ENCODE peak calls at places on chromosomes 1 and 21, in six cellular contexts. I is GM13977, A is LNCaP clone FGC, Y is GM13976, X is type B pancreatic cell, M is cardiac fibroblast. V is an unnamed sample.

GRCh38 chr1:24578846-24579245 is 23.0 kb downstream of the NCMAP start:
- DNase-seq in A (no peak), I (no peak), X (no peak), Y (no peak), M (no peak), V (no peak)

GRCh38 chr1:30892671-30893073 is 15.9 kb downstream of the SDC3 start:
- DNase-seq in X (no peak), Y (no peak), A (no peak), I (no peak), M (no peak), V (no peak)

GRCh38 chr1:18385239-18385790 is 95.4 kb upstream of the KLHDC7A start:
- DNase-seq in A (no peak), M (no peak), X (no peak), I (no peak), Y (no peak), V (no peak)

GRCh38 chr1:161185732-161186311 is 8.5 kb upstream of the B4GALT3 start:
- DNase-seq in M (peak), A (no peak), X (no peak), I (no peak), Y (no peak), V (peak)

GRCh38 chr1:83583351-83584014 is 415.4 kb downstream of the TTLL7 start:
- DNase-seq in I (no peak), Y (no peak), X (no peak), A (no peak), M (no peak), V (no peak)

GRCh38 chr1:236009193-236009592 is 55.7 kb downstream of the NID1 start:
- DNase-seq in A (no peak), M (peak), Y (no peak), I (no peak), X (no peak), V (no peak)

GRCh38 chr1:7460807-7461206 is 310.3 kb upstream of the VAMP3 start:
- DNase-seq in I (no peak), X (no peak), Y (no peak), M (no peak), A (no peak), V (no peak)

GRCh38 chr1:88763649-88764406 is 79.8 kb downstream of the PKN2 start:
- DNase-seq in X (no peak), M (peak), A (no peak), Y (no peak), I (no peak), V (no peak)

GRCh38 chr21:33801424-33802405 is 113.9 kb downstream of the ATP5PO start:
- DNase-seq in M (peak), Y (no peak), I (no peak), A (peak), X (no peak), V (no peak)

GRCh38 chr1:45101947-45102346 is 89.9 kb downstream of the UROD start:
- DNase-seq in A (no peak), M (no peak), X (no peak), I (no peak), Y (no peak), V (no peak)

GRCh38 chr1:2199042-2199810 is 4.7 kb upstream of the FAAP20 start:
- DNase-seq in X (no peak), A (peak), I (peak), Y (peak), M (peak), V (peak)

GRCh38 chr21:45406801-45407628 is 2.0 kb downstream of the COL18A1 start:
- DNase-seq in I (no peak), M (peak), A (no peak), Y (no peak), X (no peak), V (no peak)

GRCh38 chr1:192633533-192634258 is 2.3 kb upstream of the RGS13 start:
- DNase-seq in I (no peak), A (no peak), M (no peak), Y (no peak), X (no peak), V (no peak)

GRCh38 chr21:29904359-29905282 is 35.2 kb downstream of the GRIK1 start:
- DNase-seq in Y (no peak), A (no peak), X (no peak), I (no peak), M (peak), V (no peak)

GRCh38 chr1:162855461-162856150 is 5.4 kb downstream of the CCDC190 start:
- DNase-seq in Y (no peak), M (peak), X (no peak), A (no peak), I (no peak), V (no peak)

GRCh38 chr1:162857850-162858249 is 3.1 kb downstream of the CCDC190 start:
- DNase-seq in A (no peak), I (no peak), M (peak), X (no peak), Y (no peak), V (no peak)

GRCh38 chr1:162851341-162851740 is 9.6 kb downstream of the CCDC190 start:
- DNase-seq in M (no peak), Y (no peak), I (no peak), X (no peak), A (no peak), V (no peak)

GRCh38 chr1:162856260-162856659 is 4.7 kb downstream of the CCDC190 start:
- DNase-seq in M (peak), Y (no peak), X (no peak), I (no peak), A (no peak), V (no peak)

DNA sequence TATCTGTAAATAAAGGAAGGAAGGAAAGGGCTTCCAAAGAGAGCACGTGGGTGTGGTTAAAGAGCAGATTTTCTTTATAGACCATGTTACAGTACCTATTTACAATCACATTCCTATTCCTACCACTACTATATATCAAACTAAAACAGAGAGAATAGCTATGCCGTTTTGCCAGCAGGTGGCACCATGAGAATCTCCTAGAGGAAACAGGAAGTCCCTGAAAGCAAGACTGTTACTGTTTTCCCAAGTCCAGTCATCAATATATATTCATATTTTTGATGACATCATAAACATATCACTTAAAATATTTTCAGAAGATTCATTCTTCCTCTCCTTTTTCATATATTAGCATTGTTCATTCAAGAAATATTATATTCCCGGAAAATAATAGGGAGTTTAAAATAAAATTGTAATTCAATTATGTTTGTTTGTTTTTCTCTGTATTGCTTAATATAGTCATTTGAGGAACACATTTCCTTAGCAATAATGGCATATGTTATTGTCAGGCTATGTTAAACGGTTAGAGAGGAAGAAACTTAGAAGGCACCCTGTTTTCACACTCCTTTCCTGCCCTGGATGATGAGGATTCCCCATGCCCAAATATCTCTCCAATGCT is 6.6 kb downstream of the CCDC190 start:
- DNase-seq in X (no peak), Y (peak), A (peak), M (peak), I (peak), V (peak)
- TF ChIP-seq CTCF in X (peak), Y (peak), A (peak), M (peak), I (peak), V (peak)

GRCh38 chr1:201076036-201076435 is 36.2 kb downstream of the CACNA1S start:
- DNase-seq in I (no peak), Y (no peak), X (no peak), A (no peak), M (no peak), V (no peak)
- TF ChIP-seq CTCF in I (no peak), Y (no peak), X (no peak), A (no peak), M (no peak), V (no peak)

GRCh38 chr21:26842300-26842699 is 2.9 kb downstream of the ADAMTS1 start:
- DNase-seq in I (no peak), M (peak), X (no peak), Y (no peak), A (no peak), V (no peak)

GRCh38 chr21:26843912-26844257 is 1.3 kb downstream of the ADAMTS1 start:
- DNase-seq in Y (no peak), A (no peak), M (peak), X (no peak), I (no peak), V (no peak)

GRCh38 chr21:26845066-26845749 is at the start of gene ADAMTS1:
- DNase-seq in M (peak), Y (peak), I (peak), A (no peak), X (peak), V (no peak)

GRCh38 chr21:26844258-26845065 is 747 bp downstream of the ADAMTS1 start:
- DNase-seq in Y (no peak), A (no peak), X (no peak), I (no peak), M (peak), V (no peak)

GRCh38 chr21:26842976-26843911 is 2.0 kb downstream of the ADAMTS1 start:
- DNase-seq in Y (no peak), M (peak), X (peak), I (no peak), A (peak), V (no peak)
- TF ChIP-seq CTCF in Y (no peak), M (peak), X (peak), I (no peak), A (peak), V (no peak)

GRCh38 chr21:31218830-31219608 is 125.0 kb downstream of the TIAM1 start:
- DNase-seq in Y (no peak), A (no peak), I (no peak), X (no peak), M (peak), V (no peak)

GRCh38 chr21:31216206-31216605 is 127.9 kb downstream of the TIAM1 start:
- DNase-seq in A (no peak), X (no peak), M (no peak), Y (no peak), I (no peak), V (no peak)

DNA sequence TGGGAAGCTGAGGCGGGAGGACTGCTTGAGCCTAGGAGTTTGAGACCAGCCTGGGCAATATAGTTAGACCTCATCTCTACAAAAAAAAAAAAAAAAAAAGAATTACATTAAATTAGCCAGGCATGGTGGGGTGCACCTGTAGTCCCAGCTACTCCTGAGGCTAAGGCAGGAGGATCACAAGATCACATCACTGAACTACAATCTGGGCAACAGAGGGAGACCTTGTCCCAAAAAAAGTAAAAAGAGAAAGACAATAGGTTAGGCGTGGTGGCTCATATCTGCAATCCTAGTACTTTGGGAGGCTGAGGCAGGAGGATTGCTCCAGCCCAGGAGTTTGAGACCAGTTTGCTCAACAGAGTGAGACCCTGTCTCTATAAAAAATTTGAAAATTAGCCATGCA is 130.3 kb downstream of the TIAM1 start:
- DNase-seq in A (no peak), I (no peak), M (peak), Y (no peak), X (no peak), V (no peak)
- TF ChIP-seq CTCF in A (peak), I (no peak), M (no peak), Y (no peak), X (no peak), V (no peak)

DNA sequence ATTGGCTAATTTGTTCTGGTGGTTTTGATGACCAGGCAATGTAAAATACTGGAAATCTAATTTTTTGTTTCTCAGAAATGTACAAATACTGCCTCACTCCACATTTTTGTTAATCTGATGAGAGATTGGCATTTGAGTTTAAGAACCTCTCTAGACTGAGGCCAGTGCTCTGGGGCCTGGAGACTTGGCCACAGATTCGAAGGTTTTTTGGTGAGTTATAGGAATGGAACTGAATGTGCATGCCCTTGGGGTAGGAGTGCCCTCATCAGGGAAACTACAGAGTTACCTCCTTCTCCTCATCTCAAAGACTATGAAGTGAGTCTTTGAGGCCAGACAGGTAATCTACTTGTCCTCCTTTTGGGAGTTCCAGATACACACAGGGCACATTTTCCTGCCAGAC is 347.9 kb downstream of the LTN1 start:
- DNase-seq in Y (no peak), I (no peak), M (peak), X (no peak), A (no peak), V (no peak)
- TF ChIP-seq CTCF in Y (no peak), I (no peak), M (no peak), X (no peak), A (no peak), V (no peak)

GRCh38 chr1:93778457-93778856 is 96.8 kb upstream of the BCAR3 start:
- DNase-seq in X (no peak), A (no peak), Y (no peak), M (no peak), I (no peak), V (no peak)
- TF ChIP-seq CTCF in X (no peak), A (no peak), Y (no peak), M (no peak), I (no peak), V (no peak)

DNA sequence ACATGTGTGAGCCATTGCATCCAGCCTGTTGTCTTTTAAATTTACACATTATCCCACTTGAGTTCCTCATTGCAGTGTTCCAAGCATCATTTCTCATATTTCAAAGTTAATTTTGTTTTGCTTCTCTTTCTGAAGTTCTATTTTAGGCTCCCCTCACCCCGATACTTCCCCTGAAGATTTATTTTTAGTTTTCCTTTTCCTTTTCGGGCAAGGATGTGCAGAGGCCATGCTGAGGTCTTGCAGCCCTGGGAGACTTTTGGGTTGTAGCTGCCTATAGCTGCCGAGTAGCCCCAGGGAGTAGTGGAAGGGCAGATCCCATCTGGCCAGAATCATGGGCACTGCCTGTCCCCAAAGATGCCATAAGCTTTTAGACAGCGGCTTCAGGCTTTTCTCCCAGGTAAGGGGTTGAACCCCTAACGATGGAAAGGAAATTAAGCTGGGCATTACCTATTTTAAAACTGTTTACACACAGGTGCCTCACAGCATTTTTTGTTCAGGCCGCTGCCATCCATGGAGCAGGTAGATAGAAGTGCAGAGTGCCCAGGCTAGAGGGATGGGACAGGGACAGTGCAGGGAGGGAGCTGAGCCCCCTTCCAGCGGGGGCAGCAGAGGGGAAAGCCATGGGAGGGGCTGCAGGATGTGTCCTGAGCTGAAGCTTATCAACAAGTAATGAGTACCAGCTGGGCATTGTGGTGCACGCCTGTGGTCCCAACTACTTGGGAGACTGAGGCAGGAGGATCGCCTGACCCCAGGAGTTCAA is 15.9 kb downstream of the PSEN2 start:
- DNase-seq in Y (no peak), A (no peak), I (no peak), X (no peak), M (no peak), V (no peak)
- TF ChIP-seq CTCF in Y (no peak), A (no peak), I (no peak), X (no peak), M (no peak), V (no peak)

GRCh38 chr1:231162300-231162969 is 577 bp downstream of the TRIM67 start:
- DNase-seq in X (peak), Y (peak), I (peak), M (peak), A (no peak), V (peak)
- TF ChIP-seq CTCF in X (no peak), Y (no peak), I (no peak), M (no peak), A (no peak), V (no peak)

GRCh38 chr21:37658994-37659458 is 257.2 kb downstream of the KCNJ6 start:
- DNase-seq in M (peak), X (no peak), I (no peak), A (peak), Y (no peak), V (no peak)
- TF ChIP-seq CTCF in M (peak), X (no peak), I (no peak), A (peak), Y (no peak), V (no peak)

V was measured in GM20000.